ENCODE peak calls at places on chromosomes 6 and 20, in five cellular contexts. Z is WERI-Rb-1, Q is heart left ventricle, N is right atrium auricular region, A is ovary. J is an unnamed sample.

GRCh38 chr6:44386364-44386928 is 1.1 kb upstream of the CDC5L start:
- DNase-seq in Z (no peak), N (peak), Q (no peak), A (peak), J (no peak)

GRCh38 chr6:105991561-105992314 is 94.4 kb upstream of the PRDM1 start:
- DNase-seq in N (no peak), A (peak), Q (no peak), Z (no peak), J (no peak)

GRCh38 chr20:46650575-46651090 is 626 bp downstream of the SLC13A3 start:
- DNase-seq in A (no peak), N (no peak), Z (no peak), Q (no peak), J (no peak)

GRCh38 chr6:33571637-33572316 is 8.3 kb downstream of the BAK1 start:
- DNase-seq in A (no peak), Q (no peak), Z (no peak), N (no peak), J (no peak)

GRCh38 chr20:62716198-62716940 is 7.7 kb downstream of the NTSR1 start:
- DNase-seq in N (no peak), Q (peak), Z (no peak), A (no peak), J (no peak)

GRCh38 chr6:107330190-107330589 is 129.2 kb downstream of the PDSS2 start:
- DNase-seq in Q (no peak), Z (no peak), N (no peak), A (no peak), J (no peak)

GRCh38 chr6:154852700-154853099 is 119.5 kb downstream of the SCAF8 start:
- DNase-seq in Q (no peak), Z (no peak), N (no peak), A (no peak), J (no peak)

GRCh38 chr6:136338486-136338885 is 48.8 kb upstream of the BCLAF1 start:
- DNase-seq in Q (no peak), N (no peak), A (no peak), Z (no peak), J (no peak)

DNA sequence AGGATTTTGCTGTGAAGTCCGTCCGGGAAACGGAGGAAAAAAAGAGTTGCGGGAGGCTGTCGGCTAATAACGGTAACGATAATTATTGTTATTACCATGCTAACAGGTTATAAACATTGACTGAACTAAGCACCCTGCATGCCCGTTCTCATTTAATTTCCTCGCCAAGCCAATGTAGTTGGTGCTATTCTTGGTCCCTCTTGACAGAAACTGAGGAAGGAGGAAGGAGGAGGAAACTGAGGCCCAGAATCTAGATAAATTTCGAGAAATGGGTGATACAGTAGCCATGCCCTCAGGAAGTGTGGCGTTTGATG is 417 bp downstream of the TPX2 start:
- DNase-seq in A (no peak), Q (no peak), N (no peak), Z (no peak), J (no peak)
- TF ChIP-seq CTCF in A (no peak), Q (no peak), N (no peak), Z (no peak), J (no peak)

GRCh38 chr6:90368001-90368400 is 71.4 kb upstream of the BACH2 start:
- DNase-seq in A (no peak), Z (no peak), N (no peak), Q (no peak), J (no peak)
- H3K4me3 ChIP-seq in A (no peak), Z (no peak), N (no peak), Q (no peak), J (no peak)

GRCh38 chr20:37991506-37992302 is 41.6 kb downstream of the TTI1 start:
- DNase-seq in A (no peak), Z (peak), Q (no peak), N (no peak), J (no peak)
- TF ChIP-seq CTCF in A (no peak), Z (no peak), Q (no peak), N (no peak), J (no peak)

GRCh38 chr6:122322824-122323223 is 76.6 kb upstream of the HSF2 start:
- DNase-seq in A (no peak), Z (no peak), Q (no peak), N (no peak), J (no peak)
- H3K4me3 ChIP-seq in A (no peak), Z (no peak), Q (peak), N (peak), J (peak)

J was measured in epithelial cell of proximal tubule.